ENCODE peak calls at places on chromosome 6, in four cellular contexts. D is AG04450, G is cardiac fibroblast, H is tibial nerve. Z is an unnamed sample.

GRCh38 chr6:8429821-8430220 is 5.5 kb downstream of the SLC35B3 start:
- DNase-seq in H (no peak), G (no peak), D (no peak), Z (no peak)

GRCh38 chr6:69957990-69958559 is 91.7 kb downstream of the COL19A1 start:
- DNase-seq in G (peak), H (no peak), D (no peak), Z (no peak)

GRCh38 chr6:35711731-35712130 is 23.0 kb upstream of the FKBP5 start:
- DNase-seq in G (no peak), D (no peak), H (no peak), Z (no peak)

GRCh38 chr6:154229796-154230195 is 126.8 kb downstream of the IPCEF1 start:
- DNase-seq in D (no peak), G (no peak), H (no peak), Z (no peak)

GRCh38 chr6:140909156-140909555 is 1223.6 kb upstream of the GJE1 start:
- DNase-seq in H (no peak), D (no peak), G (peak), Z (no peak)

GRCh38 chr6:22145823-22146379 is 150.9 kb downstream of the PRL start:
- DNase-seq in H (no peak), D (peak), G (peak), Z (peak)

GRCh38 chr6:39263299-39264037 is 34.2 kb upstream of the KCNK5 start:
- DNase-seq in G (no peak), H (no peak), D (no peak), Z (no peak)

GRCh38 chr6:42007753-42008528 is 42.4 kb upstream of the TAF8 start:
- DNase-seq in H (no peak), G (no peak), D (no peak), Z (no peak)

GRCh38 chr6:157424491-157425020 is 43.6 kb downstream of the ZDHHC14 start:
- DNase-seq in G (no peak), H (no peak), D (no peak), Z (no peak)

GRCh38 chr6:48606618-48607017 is 495.6 kb upstream of the PTCHD4 start:
- DNase-seq in D (no peak), H (no peak), G (no peak), Z (no peak)

GRCh38 chr6:111840821-111841220 is 32.4 kb downstream of the FYN start:
- DNase-seq in H (no peak), D (no peak), G (no peak), Z (no peak)

GRCh38 chr6:144714031-144714732 is 429.0 kb downstream of the UTRN start:
- DNase-seq in H (no peak), G (no peak), D (no peak), Z (no peak)

GRCh38 chr6:105836889-105837288 is 249.2 kb upstream of the PRDM1 start:
- DNase-seq in D (no peak), H (no peak), G (no peak), Z (no peak)

GRCh38 chr6:134402372-134402984 is 84.6 kb upstream of the SGK1 start:
- DNase-seq in D (no peak), H (no peak), G (no peak), Z (no peak)

GRCh38 chr6:110284877-110285276 is 73.3 kb downstream of the METTL24 start:
- DNase-seq in G (no peak), H (no peak), D (no peak), Z (no peak)

GRCh38 chr6:125189494-125189893 is 35.9 kb downstream of the TPD52L1 start:
- DNase-seq in H (no peak), G (no peak), D (no peak), Z (no peak)

GRCh38 chr6:125190667-125191066 is 37.1 kb downstream of the TPD52L1 start:
- DNase-seq in G (no peak), H (no peak), D (no peak), Z (no peak)

GRCh38 chr6:125188037-125188436 is 34.5 kb downstream of the TPD52L1 start:
- DNase-seq in H (no peak), D (peak), G (peak), Z (no peak)

GRCh38 chr6:125191916-125192609 is 38.5 kb downstream of the TPD52L1 start:
- DNase-seq in H (peak), G (peak), D (peak), Z (peak)

GRCh38 chr6:125188594-125189203 is 35.1 kb downstream of the TPD52L1 start:
- DNase-seq in D (no peak), H (no peak), G (no peak), Z (no peak)
- H3K4me3 ChIP-seq in D (no peak), H (no peak), G (no peak), Z (no peak)

GRCh38 chr6:31038559-31038958 is 28.3 kb downstream of the MUC22 start:
- DNase-seq in D (no peak), H (no peak), G (no peak), Z (no peak)

GRCh38 chr6:31041372-31041974 is 31.2 kb downstream of the MUC22 start:
- DNase-seq in H (no peak), D (no peak), G (no peak), Z (no peak)

GRCh38 chr6:31048090-31048489 is 37.8 kb downstream of the MUC22 start:
- DNase-seq in G (no peak), H (no peak), D (no peak), Z (no peak)

GRCh38 chr6:31037692-31038091 is 27.4 kb downstream of the MUC22 start:
- DNase-seq in D (peak), G (peak), H (no peak), Z (peak)

GRCh38 chr6:31042801-31043200 is 32.5 kb downstream of the MUC22 start:
- DNase-seq in D (no peak), G (peak), H (peak), Z (no peak)
- TF ChIP-seq CTCF in D (peak), G (peak), H (peak), Z (peak)

GRCh38 chr6:118708736-118709135 is 57.3 kb upstream of the CEP85L start:
- DNase-seq in D (no peak), G (peak), H (no peak), Z (no peak)
- H3K4me3 ChIP-seq in D (peak), G (peak), H (peak), Z (peak)

GRCh38 chr6:116797585-116797984 is 31.3 kb downstream of the GPRC6A start:
- DNase-seq in H (no peak), D (no peak), G (no peak), Z (no peak)
- TF ChIP-seq CTCF in H (no peak), D (no peak), G (no peak), Z (no peak)

GRCh38 chr6:52059821-52060220 is 27.6 kb downstream of the PKHD1 start:
- DNase-seq in H (no peak), D (no peak), G (no peak), Z (no peak)

GRCh38 chr6:52065621-52066020 is 21.8 kb downstream of the PKHD1 start:
- DNase-seq in G (no peak), H (no peak), D (no peak), Z (no peak)

GRCh38 chr6:52061481-52061880 is 25.9 kb downstream of the PKHD1 start:
- DNase-seq in G (no peak), D (no peak), H (no peak), Z (no peak)

GRCh38 chr6:52063584-52064400 is 23.6 kb downstream of the PKHD1 start:
- DNase-seq in D (no peak), H (no peak), G (peak), Z (no peak)
- H3K4me3 ChIP-seq in D (no peak), H (no peak), G (no peak), Z (no peak)